ENCODE peak calls at places on chromosomes 2 and 18, in six cellular contexts. O, L, Y, Q, F and G are unnamed samples.
A peak's percentile ranks its signal among the peaks of the same experiment; 100 is the strongest.

GRCh38 chr2:239158641-239159475 is 242.0 kb downstream of the HDAC4 start:
- DNase-seq in F (no peak), Q (peak; percentile 21), L (no peak), Y (peak; percentile 17), O (no peak), G (no peak)

GRCh38 chr2:181106789-181107418 is 126.5 kb downstream of the UBE2E3 start:
- DNase-seq in F (peak; percentile 68), Y (peak; percentile 82), Q (no peak), O (peak; percentile 46), L (no peak), G (peak; percentile 83)

GRCh38 chr18:37778417-37779165 is 213.0 kb upstream of the CELF4 start:
- DNase-seq in Y (peak; percentile 60), Q (no peak), F (no peak), L (no peak), O (peak; percentile 84), G (peak; percentile 84)

GRCh38 chr18:22551536-22552151 is 133.9 kb upstream of the CTAGE1 start:
- DNase-seq in F (peak; percentile 54), Y (no peak), L (no peak), O (no peak), Q (no peak), G (peak; percentile 82)

GRCh38 chr2:69253033-69253535 is 133.9 kb downstream of the GFPT1 start:
- DNase-seq in Y (no peak), L (no peak), O (no peak), F (no peak), Q (no peak), G (peak; percentile 48)

GRCh38 chr2:71877636-71878035 is 270.0 kb downstream of the CYP26B1 start:
- DNase-seq in Y (no peak), O (no peak), L (no peak), Q (no peak), F (no peak), G (no peak)

GRCh38 chr2:213818436-213818835 is 534.2 kb downstream of the SPAG16 start:
- DNase-seq in Y (no peak), O (no peak), Q (no peak), L (no peak), F (peak; percentile 33), G (no peak)

GRCh38 chr2:149613712-149614111 is 26.1 kb upstream of the MMADHC start:
- DNase-seq in Y (no peak), Q (no peak), L (no peak), F (peak; percentile 68), O (no peak), G (no peak)

GRCh38 chr2:70641263-70641784 is 87.7 kb upstream of the TGFA start:
- DNase-seq in F (no peak), O (no peak), Q (no peak), L (no peak), Y (no peak), G (no peak)

GRCh38 chr2:96344011-96344410 is 8.4 kb downstream of the NCAPH start:
- DNase-seq in Q (no peak), O (no peak), L (no peak), F (no peak), Y (no peak), G (no peak)

DNA sequence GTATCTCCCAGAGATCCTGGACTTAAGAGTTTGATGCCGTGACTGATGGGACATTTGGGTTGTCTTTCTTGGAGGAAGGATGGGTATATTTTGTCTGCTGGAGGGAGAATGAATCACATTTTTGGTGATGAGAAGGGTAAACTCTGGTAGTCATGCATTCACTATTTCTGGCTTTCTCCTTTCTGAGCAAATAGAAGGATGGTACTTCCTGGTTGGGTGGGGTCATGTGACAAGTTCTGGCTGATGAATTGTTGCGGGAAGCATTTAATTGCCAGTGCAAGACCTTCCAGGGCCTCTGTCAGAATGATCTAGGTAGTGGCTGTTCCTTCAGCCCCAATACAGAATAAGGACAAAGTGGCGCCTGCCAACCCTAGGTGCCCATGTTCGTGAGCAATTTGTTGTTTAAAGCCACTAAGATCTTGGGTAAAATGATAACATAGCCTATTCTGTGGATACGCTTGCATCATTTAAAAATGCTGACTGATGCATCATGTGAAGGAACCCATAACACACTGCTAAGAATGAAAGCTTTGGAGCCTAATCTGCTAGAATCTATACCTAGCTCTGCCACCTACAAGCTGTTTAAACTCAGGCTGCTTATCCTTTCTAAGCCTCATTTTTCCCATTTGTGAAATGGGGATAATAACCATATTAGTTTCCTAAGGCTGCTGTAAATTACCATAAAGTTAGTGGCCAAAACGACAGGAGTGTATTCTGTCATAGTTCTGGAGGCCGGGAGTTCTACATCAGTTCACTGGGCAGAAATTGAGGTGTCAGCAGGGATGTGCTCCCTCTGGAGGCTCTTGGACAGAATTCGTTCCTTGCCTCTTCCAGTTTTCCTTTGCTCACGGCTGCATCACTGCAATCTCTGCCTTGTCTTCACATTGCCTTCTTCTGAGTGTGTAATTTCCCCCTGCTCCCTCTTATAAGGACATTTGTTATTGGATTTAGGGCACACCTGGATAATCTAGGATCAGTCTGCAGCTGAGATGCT is 281.3 kb downstream of the AGPS start:
- DNase-seq in Y (peak; percentile 28), Q (no peak), O (no peak), L (no peak), F (no peak), G (no peak)
- TF ChIP-seq CTCF in Y (no peak), Q (no peak), O (no peak), L (no peak), F (peak; percentile 15), G (no peak)

DNA sequence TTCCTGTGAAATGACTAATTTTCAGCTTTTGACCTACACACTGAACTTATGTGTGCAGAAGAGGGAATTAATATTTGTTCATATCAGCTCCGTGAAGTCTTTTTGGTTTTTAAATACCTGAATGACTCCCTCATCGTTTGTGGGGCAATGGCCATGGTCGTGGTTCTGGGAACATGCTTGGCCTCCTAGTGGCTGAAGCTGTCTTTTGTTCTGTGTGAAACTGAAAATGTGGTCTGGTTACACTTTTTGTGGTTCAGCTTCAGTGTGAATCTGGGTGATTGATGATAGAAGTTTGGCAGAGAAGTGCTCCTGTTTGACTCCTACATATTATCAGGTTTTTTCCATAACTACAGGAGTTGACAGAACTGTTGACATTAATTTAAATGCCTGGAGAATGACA is 408.2 kb downstream of the THSD7B start:
- DNase-seq in L (no peak), Q (no peak), F (no peak), O (peak; percentile 28), Y (peak; percentile 10), G (peak; percentile 82)
- TF ChIP-seq CTCF in L (no peak), Q (no peak), F (no peak), O (peak; percentile 32), Y (peak; percentile 32), G (peak; percentile 35)

GRCh38 chr2:101855776-101856175 is 136.0 kb upstream of the IL1R2 start:
- DNase-seq in O (no peak), F (no peak), L (no peak), Q (no peak), Y (no peak), G (no peak)
- TF ChIP-seq CTCF in O (no peak), F (no peak), L (no peak), Q (no peak), Y (no peak), G (no peak)

GRCh38 chr2:8525582-8526402 is 156.1 kb upstream of the ID2 start:
- DNase-seq in F (no peak), Y (peak; percentile 82), L (peak; percentile 32), O (peak; percentile 83), Q (no peak), G (peak; percentile 71)
- TF ChIP-seq CTCF in F (peak; percentile 4), Y (no peak), L (no peak), O (peak; percentile 26), Q (no peak), G (peak; percentile 19)

GRCh38 chr2:97748397-97748796 is 35.0 kb downstream of the ZAP70 start:
- DNase-seq in O (peak; percentile 27), F (no peak), Y (peak; percentile 95), Q (peak; percentile 69), L (no peak), G (peak; percentile 71)
- TF ChIP-seq CTCF in O (peak; percentile 21), F (no peak), Y (peak; percentile 79), Q (peak; percentile 74), L (no peak), G (peak; percentile 31)